ENCODE peak calls at places on chromosome 21, in eight cellular contexts. A, N, C, Q, G, T, Y and U are unnamed samples. For H3K9me3, the result is how much of the 10 kb centered on the place peaks cover.

GRCh38 chr21:25887646-25888321 is 153.0 kb downstream of the GABPA start:
- DNase-seq in A (no peak), N (no peak), C (no peak), Q (no peak), G (no peak), T (no peak), Y (no peak), U (no peak)

GRCh38 chr21:37232274-37233018 is 34.7 kb downstream of the VPS26C start:
- DNase-seq in A (no peak), N (no peak), C (no peak), Q (no peak), G (no peak), T (no peak), Y (no peak), U (no peak)

GRCh38 chr21:32921632-32922230 is 104.0 kb upstream of the OLIG2 start:
- DNase-seq in A (no peak), N (no peak), C (peak), Q (peak), G (no peak), T (no peak), Y (no peak), U (peak)

GRCh38 chr21:34126269-34126668 is 52.9 kb downstream of the MRPS6 start:
- DNase-seq in A (no peak), N (no peak), C (peak), Q (no peak), G (peak), T (no peak), Y (no peak), U (no peak)

GRCh38 chr21:26909972-26910371 is 56.9 kb downstream of the ADAMTS5 start:
- DNase-seq in A (no peak), N (peak), C (no peak), Q (no peak), G (no peak), T (no peak), Y (no peak), U (no peak)

GRCh38 chr21:27190601-27191000 is 223.7 kb upstream of the ADAMTS5 start:
- DNase-seq in A (no peak), N (no peak), C (no peak), Q (no peak), G (peak), T (no peak), Y (no peak), U (no peak)

GRCh38 chr21:35857082-35857481 is 203.2 kb downstream of the SETD4 start:
- DNase-seq in A (no peak), N (no peak), C (no peak), Q (no peak), G (no peak), T (no peak), Y (no peak), U (no peak)

GRCh38 chr21:15751037-15751436 is 21.3 kb downstream of the USP25 start:
- DNase-seq in A (no peak), N (no peak), C (no peak), Q (no peak), G (no peak), T (no peak), Y (no peak), U (no peak)

GRCh38 chr21:15841856-15842564 is 112.2 kb downstream of the USP25 start:
- DNase-seq in A (no peak), N (no peak), C (no peak), Q (no peak), G (peak), T (no peak), Y (no peak), U (peak)

GRCh38 chr21:34926784-34927548 is 122.1 kb downstream of the RUNX1 start:
- DNase-seq in A (no peak), N (no peak), C (no peak), Q (no peak), G (no peak), T (no peak), Y (peak), U (no peak)

GRCh38 chr21:36155603-36156338 is 853 bp upstream of the DOP1B start:
- DNase-seq in A (no peak), N (no peak), C (no peak), Q (no peak), G (no peak), T (peak), Y (peak), U (no peak)

GRCh38 chr21:25462517-25462971 is 144.7 kb downstream of the MRPL39 start:
- DNase-seq in A (no peak), N (no peak), C (no peak), Q (no peak), G (no peak), T (no peak), Y (no peak), U (no peak)

GRCh38 chr21:44709426-44710293 is 1.7 kb downstream of the TSPEAR start:
- DNase-seq in A (no peak), N (no peak), C (peak), Q (peak), G (no peak), T (no peak), Y (no peak), U (peak)

GRCh38 chr21:32604484-32604883 is 7.7 kb downstream of the CFAP298 start:
- DNase-seq in A (no peak), N (no peak), C (no peak), Q (no peak), G (no peak), T (no peak), Y (no peak), U (no peak)

GRCh38 chr21:33300701-33301631 is 23.8 kb upstream of the IFNAR1 start:
- DNase-seq in A (no peak), N (no peak), C (no peak), Q (no peak), G (no peak), T (no peak), Y (no peak), U (no peak)

GRCh38 chr21:43289966-43290365 is 121.2 kb downstream of the CRYAA start:
- DNase-seq in A (no peak), N (no peak), C (no peak), Q (no peak), G (no peak), T (no peak), Y (no peak), U (no peak)
- H3K27ac ChIP-seq in A (no peak), N (no peak), C (no peak), Q (no peak), G (no peak), T (no peak), Y (no peak), U (no peak)

DNA sequence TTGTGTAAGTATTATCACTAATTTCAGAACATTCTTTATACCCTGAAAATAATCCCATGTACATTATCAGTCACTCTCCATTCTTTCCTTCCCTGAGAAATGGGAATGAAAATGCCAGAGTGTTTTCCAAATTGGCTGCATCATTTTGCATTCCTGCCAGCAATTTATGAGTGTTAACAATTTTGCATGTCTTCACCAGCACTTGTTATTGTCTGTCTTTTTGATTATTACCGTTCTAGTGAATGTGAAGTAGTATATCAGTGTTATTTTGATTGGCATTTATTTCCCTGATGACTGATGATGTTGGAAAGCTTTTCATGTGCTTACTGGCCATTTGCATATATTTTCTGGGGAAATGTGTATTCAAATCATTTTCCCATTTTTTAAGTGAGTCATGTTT is 71.9 kb downstream of the PCBP3 start:
- DNase-seq in A (no peak), N (no peak), C (no peak), Q (no peak), G (no peak), T (no peak), Y (no peak), U (no peak)
- H3K9me3 ChIP-seq in A (under half), N (under half), C (under half), Q (under half), G (under half), T (under half), Y (under half), U (under half)

DNA sequence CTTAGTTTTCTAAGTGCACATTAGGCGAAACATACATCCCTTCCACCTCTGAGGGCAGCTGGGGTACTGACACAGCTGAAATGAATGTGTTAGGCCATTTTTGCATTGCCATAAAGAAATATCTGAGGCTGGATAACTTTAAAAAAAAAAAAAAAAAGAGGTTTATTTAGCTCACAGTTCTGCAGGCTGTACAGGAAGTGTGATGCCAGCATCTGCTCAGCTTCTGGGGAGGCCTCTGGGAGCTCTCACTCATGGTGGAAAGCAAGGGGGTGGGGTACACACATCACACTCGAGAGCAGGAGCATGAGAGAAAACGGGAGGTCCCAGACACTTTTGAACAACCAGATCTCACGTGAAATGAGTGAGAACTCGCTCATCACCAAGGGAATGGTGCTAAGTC is 158.1 kb downstream of the PSMG1 start:
- DNase-seq in A (no peak), N (no peak), C (no peak), Q (no peak), G (no peak), T (no peak), Y (no peak), U (no peak)
- H3K27ac ChIP-seq in A (no peak), N (no peak), C (no peak), Q (no peak), G (no peak), T (no peak), Y (no peak), U (no peak)

DNA sequence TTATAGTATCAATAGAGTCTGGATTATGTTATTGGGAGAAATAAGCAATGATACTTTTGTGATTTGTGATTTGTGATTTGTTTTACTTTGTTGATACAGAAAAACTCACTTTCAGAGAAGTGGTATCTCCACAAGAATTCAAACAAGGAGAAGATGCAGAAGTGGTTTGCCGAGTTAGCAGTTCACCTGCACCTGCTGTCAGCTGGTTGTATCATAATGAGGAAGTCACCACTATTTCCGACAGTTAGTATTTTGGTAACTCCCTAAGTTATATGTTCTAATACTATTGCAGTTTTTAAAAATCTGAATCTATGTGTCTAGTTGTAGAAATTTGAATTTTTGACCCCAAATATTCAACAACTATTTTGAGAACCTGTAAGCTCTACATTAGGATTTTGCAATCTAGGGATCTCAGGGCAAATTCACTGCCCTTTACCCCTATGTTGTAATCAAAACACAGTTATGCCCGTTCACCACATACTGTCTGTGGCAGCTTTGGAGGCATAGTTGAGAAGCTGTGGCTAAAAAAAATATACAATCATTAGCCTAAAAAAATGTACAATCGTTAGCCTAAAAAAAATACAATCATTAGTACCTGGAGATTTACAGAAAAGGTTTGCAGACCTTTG is 288.1 kb downstream of the NCAM2 start:
- DNase-seq in A (no peak), N (no peak), C (no peak), Q (no peak), G (no peak), T (no peak), Y (no peak), U (no peak)
- H3K9me3 ChIP-seq in A (under half), N (under half), C (under half), Q (under half), G (under half), T (under half), Y (under half), U (under half)

GRCh38 chr21:28230559-28230958 is 762.1 kb downstream of the LTN1 start:
- DNase-seq in A (no peak), N (no peak), C (no peak), Q (no peak), G (no peak), T (no peak), Y (no peak), U (no peak)

GRCh38 chr21:28226563-28226962 is 766.1 kb downstream of the LTN1 start:
- DNase-seq in A (no peak), N (no peak), C (no peak), Q (no peak), G (no peak), T (no peak), Y (no peak), U (no peak)

GRCh38 chr21:28229811-28230210 is 762.9 kb downstream of the LTN1 start:
- DNase-seq in A (no peak), N (no peak), C (no peak), Q (no peak), G (peak), T (no peak), Y (no peak), U (no peak)

GRCh38 chr21:28227881-28228623 is 764.6 kb downstream of the LTN1 start:
- DNase-seq in A (no peak), N (no peak), C (no peak), Q (no peak), G (no peak), T (no peak), Y (no peak), U (no peak)

GRCh38 chr21:28228624-28228995 is 764.1 kb downstream of the LTN1 start:
- DNase-seq in A (no peak), N (no peak), C (no peak), Q (no peak), G (no peak), T (no peak), Y (no peak), U (no peak)
- H3K27ac ChIP-seq in A (no peak), N (no peak), C (no peak), Q (no peak), G (no peak), T (no peak), Y (no peak), U (no peak)

DNA sequence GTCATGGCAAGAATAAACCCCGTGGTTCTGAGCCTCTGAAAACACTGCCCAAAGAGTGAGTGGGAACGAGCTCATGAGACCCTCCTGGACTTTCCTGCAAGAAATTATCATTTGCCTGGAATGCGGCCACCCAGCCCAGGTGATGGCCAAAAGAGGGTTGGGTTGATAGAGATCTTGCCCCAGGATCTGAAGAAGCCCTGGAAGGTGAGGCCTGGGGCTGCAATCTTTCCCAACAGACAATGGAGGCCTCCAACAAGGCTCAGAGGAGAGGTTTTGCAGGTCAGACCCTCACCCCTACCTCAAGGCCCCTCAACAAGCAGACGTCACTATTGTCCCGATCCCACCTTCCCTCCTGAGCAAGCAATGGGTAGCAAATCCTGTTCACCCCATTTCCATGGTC is 106.0 kb upstream of the SOD1 start:
- DNase-seq in A (no peak), N (no peak), C (no peak), Q (no peak), G (no peak), T (no peak), Y (no peak), U (no peak)
- H3K9me3 ChIP-seq in A (under half), N (under half), C (under half), Q (under half), G (under half), T (under half), Y (under half), U (under half)

GRCh38 chr21:43196789-43197188 is 28.0 kb downstream of the CRYAA start:
- DNase-seq in A (no peak), N (no peak), C (no peak), Q (peak), G (no peak), T (peak), Y (peak), U (no peak)
- H3K27ac ChIP-seq in A (no peak), N (peak), C (no peak), Q (peak), G (no peak), T (no peak), Y (peak), U (no peak)

DNA sequence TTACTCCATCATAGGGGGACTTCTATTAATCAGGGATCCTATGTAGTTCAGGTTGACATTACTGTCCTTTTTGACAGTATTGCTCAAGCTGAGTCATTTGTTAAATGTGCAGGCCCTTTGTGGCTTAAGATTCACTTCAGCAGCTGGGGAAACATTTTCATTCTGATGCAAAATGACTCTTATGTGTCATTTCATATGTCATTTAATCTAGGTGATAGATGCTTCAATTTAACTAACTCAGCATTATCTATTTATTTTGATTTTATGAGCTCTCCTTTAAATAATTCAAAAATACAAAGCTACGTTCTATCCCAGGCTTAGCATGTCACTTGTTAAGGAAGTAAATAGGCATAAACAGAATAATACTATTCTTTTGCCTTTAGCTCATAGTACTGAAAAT is 686.8 kb upstream of the NCAM2 start:
- DNase-seq in A (no peak), N (no peak), C (no peak), Q (no peak), G (no peak), T (no peak), Y (no peak), U (no peak)
- H3K9me3 ChIP-seq in A (under half), N (under half), C (under half), Q (under half), G (under half), T (under half), Y (under half), U (under half)

GRCh38 chr21:41641510-41641815 is 125.4 kb downstream of the RIPK4 start:
- DNase-seq in A (no peak), N (no peak), C (no peak), Q (no peak), G (no peak), T (no peak), Y (no peak), U (no peak)

GRCh38 chr21:41641821-41642368 is 125.0 kb downstream of the RIPK4 start:
- DNase-seq in A (peak), N (peak), C (no peak), Q (peak), G (peak), T (peak), Y (no peak), U (no peak)

GRCh38 chr21:41642399-41642798 is 124.5 kb downstream of the RIPK4 start:
- DNase-seq in A (no peak), N (no peak), C (no peak), Q (no peak), G (peak), T (no peak), Y (no peak), U (no peak)

GRCh38 chr21:41639766-41640165 is 127.1 kb downstream of the RIPK4 start:
- DNase-seq in A (no peak), N (no peak), C (no peak), Q (peak), G (no peak), T (no peak), Y (no peak), U (no peak)

GRCh38 chr21:41640756-41641509 is 125.9 kb downstream of the RIPK4 start:
- DNase-seq in A (peak), N (no peak), C (no peak), Q (peak), G (peak), T (no peak), Y (no peak), U (peak)
- H3K27ac ChIP-seq in A (peak), N (no peak), C (no peak), Q (peak), G (peak), T (peak), Y (no peak), U (no peak)

DNA sequence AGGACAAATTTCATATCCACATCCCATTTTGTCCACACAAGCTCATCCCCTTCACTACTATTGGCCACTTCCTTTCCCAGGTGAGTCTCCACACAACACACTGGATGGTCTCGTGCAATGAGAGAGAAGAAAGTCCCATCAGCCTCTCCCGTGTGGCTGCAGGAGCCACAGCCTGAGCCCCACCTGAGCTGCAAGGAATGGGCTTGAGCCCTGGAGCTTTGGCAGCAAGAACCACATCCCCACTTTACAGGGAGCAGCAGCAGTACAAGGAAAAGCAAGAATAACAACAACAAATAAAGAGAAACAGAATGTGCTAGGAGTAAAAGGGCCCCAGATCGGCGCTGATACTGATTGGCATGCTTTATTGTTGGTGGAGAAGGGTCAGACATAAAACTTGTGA is 117.7 kb downstream of the TPTE start:
- DNase-seq in A (no peak), N (no peak), C (no peak), Q (no peak), G (no peak), T (no peak), Y (no peak), U (no peak)
- H3K9me3 ChIP-seq in A (under half), N (under half), C (under half), Q (under half), G (under half), T (under half), Y (under half), U (half or more)